ENCODE peak calls at places on chromosomes 3 and 15, in six cellular contexts. J is body of pancreas, R is A549, V is heart left ventricle, L is GM12891, A is stomach. N is an unnamed sample.

GRCh38 chr3:146339262-146339808 is 88.4 kb upstream of the PLSCR4 start:
- DNase-seq in J (no peak), R (no peak), V (no peak), L (no peak), A (no peak), N (no peak)

GRCh38 chr15:50049871-50050270 is 69.2 kb downstream of the ATP8B4 start:
- DNase-seq in J (no peak), R (peak; percentile 16), V (no peak), L (no peak), A (no peak), N (no peak)

GRCh38 chr3:139457066-139457465 is 19.2 kb downstream of the RBP2 start:
- DNase-seq in J (no peak), R (no peak), V (no peak), L (no peak), A (no peak), N (no peak)

GRCh38 chr15:68980786-68981185 is 33.7 kb upstream of the NOX5 start:
- DNase-seq in J (no peak), R (no peak), V (no peak), L (no peak), A (no peak), N (no peak)

GRCh38 chr15:38623744-38624143 is 59.1 kb upstream of the RASGRP1 start:
- DNase-seq in J (no peak), R (no peak), V (peak; percentile 43), L (no peak), A (no peak), N (no peak)

GRCh38 chr3:133574260-133574881 is 885 bp downstream of the CDV3 start:
- DNase-seq in J (peak; percentile 68), R (peak; percentile 39), V (peak; percentile 82), L (peak; percentile 30), A (peak; percentile 76), N (no peak)

GRCh38 chr3:73552700-73553099 is 72.0 kb downstream of the PDZRN3 start:
- DNase-seq in J (no peak), R (no peak), V (no peak), L (no peak), A (no peak), N (no peak)

GRCh38 chr3:13123765-13124164 is 50.5 kb upstream of the IQSEC1 start:
- DNase-seq in J (no peak), R (no peak), V (no peak), L (no peak), A (no peak), N (no peak)

GRCh38 chr3:94423566-94423965 is 360.7 kb downstream of the NSUN3 start:
- DNase-seq in J (no peak), R (no peak), V (no peak), L (no peak), A (no peak), N (no peak)

GRCh38 chr3:127170794-127171193 is 22.1 kb upstream of the PRR23E start:
- DNase-seq in J (no peak), R (peak; percentile 4), V (no peak), L (no peak), A (no peak), N (peak; percentile 34)

GRCh38 chr15:28895566-28895965 is 9.8 kb downstream of the APBA2 start:
- DNase-seq in J (no peak), R (no peak), V (no peak), L (no peak), A (no peak), N (no peak)

GRCh38 chr3:11136871-11137626 is 17.2 kb upstream of the HRH1 start:
- DNase-seq in J (no peak), R (peak; percentile 95), V (no peak), L (no peak), A (no peak), N (peak; percentile 92)

GRCh38 chr3:195209083-195209835 is 61.7 kb downstream of the XXYLT1 start:
- DNase-seq in J (no peak), R (no peak), V (no peak), L (no peak), A (no peak), N (no peak)

GRCh38 chr3:37477275-37477674 is 302.9 kb upstream of the LRRFIP2 start:
- DNase-seq in J (no peak), R (no peak), V (no peak), L (no peak), A (no peak), N (no peak)

GRCh38 chr15:48358681-48359152 is 27.5 kb downstream of the DUT start:
- DNase-seq in J (no peak), R (no peak), V (no peak), L (no peak), A (no peak), N (no peak)

GRCh38 chr15:87477759-87478687 is 778.5 kb downstream of the NTRK3 start:
- DNase-seq in J (peak; percentile 66), R (peak; percentile 66), V (peak; percentile 27), L (no peak), A (no peak), N (peak; percentile 2)

GRCh38 chr3:156291269-156292123 is 171.1 kb downstream of the KCNAB1 start:
- DNase-seq in J (no peak), R (no peak), V (no peak), L (no peak), A (no peak), N (no peak)

GRCh38 chr3:194871143-194871863 is 185.6 kb downstream of the FAM43A start:
- DNase-seq in J (peak; percentile 75), R (peak; percentile 73), V (peak; percentile 50), L (peak; percentile 26), A (peak; percentile 57), N (peak; percentile 99)

GRCh38 chr15:79969175-79969574 is 1.8 kb downstream of the BCL2A1 start:
- DNase-seq in J (no peak), R (no peak), V (no peak), L (no peak), A (no peak), N (no peak)

GRCh38 chr3:131361464-131362421 is 19.8 kb upstream of the NUDT16 start:
- DNase-seq in J (peak; percentile 99), R (peak; percentile 81), V (peak; percentile 84), L (peak; percentile 60), A (peak; percentile 96), N (no peak)

GRCh38 chr3:180184806-180185205 is 148.1 kb upstream of the PEX5L start:
- DNase-seq in J (no peak), R (no peak), V (no peak), L (no peak), A (no peak), N (no peak)

DNA sequence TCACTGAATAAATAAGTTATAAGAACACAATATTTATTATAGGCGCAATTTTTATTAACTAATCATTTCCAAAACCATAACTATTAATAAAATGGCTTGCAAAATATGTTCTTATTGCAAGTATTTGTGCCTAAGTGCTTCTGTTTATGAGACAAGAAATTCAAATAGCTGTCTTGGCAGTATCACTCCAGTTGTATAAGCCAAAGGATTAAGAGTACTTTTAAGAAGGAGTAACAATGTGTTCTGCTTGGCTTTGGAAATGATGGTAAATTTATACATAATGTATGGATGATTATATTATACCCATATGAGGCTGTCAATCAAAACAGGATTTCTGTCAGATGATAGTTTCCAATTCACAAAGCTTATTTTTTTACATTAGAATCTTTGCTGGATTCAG is 29.8 kb upstream of the ZNF280D start:
- DNase-seq in J (no peak), R (no peak), V (no peak), L (no peak), A (no peak), N (no peak)
- TF ChIP-seq POLR2A in J (no peak), R (no peak), V (no peak), L (no peak), A (no peak), N (no peak)

DNA sequence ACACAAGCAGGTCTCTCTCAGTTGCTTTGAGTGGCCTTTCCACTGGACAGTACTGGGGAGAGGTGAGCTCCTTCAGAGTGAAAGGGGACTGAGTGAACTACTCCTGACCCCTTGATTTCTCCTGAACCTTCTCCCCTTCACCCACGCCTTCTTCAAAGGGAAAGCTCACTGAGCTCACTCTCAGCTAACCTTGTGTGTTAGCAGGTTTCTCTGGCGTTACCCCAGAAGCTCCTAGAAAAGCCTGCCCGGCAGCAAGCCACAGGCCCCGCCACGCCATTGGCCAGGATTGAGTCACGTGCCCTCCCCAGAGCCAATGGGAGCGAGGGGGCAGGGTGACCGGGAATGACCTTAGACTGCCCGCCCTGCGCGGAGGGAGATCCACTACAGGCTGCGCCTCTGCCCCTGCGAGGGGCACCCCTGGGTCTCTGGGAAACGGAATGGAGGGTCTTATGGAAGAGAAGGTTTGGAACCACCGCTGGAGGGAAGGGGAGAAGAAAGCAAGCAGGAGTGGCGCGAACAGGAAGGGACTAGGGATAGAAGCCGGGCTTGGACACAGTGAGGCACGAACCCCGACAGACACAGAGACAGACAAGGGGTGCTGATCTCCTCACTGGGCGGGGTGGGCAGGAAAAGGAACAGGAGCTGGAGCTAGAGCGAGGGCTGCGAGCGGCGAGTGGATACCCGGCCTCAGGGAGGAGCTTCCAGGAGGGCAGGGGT is 17.4 kb upstream of the CLK3 start:
- DNase-seq in J (peak; percentile 96), R (peak; percentile 75), V (peak; percentile 96), L (peak; percentile 100), A (peak; percentile 96), N (no peak)
- TF ChIP-seq POLR2A in J (peak; percentile 67), R (peak; percentile 93), V (peak; percentile 57), L (peak; percentile 85), A (no peak), N (no peak)

GRCh38 chr3:4462641-4463040 is 4.4 kb downstream of the SUMF1 start:
- DNase-seq in J (no peak), R (no peak), V (no peak), L (no peak), A (no peak), N (no peak)

GRCh38 chr3:4464579-4464978 is 2.5 kb downstream of the SUMF1 start:
- DNase-seq in J (no peak), R (no peak), V (no peak), L (no peak), A (no peak), N (no peak)

GRCh38 chr3:4467522-4467867 is 426 bp upstream of the SUMF1 start:
- DNase-seq in J (no peak), R (no peak), V (no peak), L (no peak), A (no peak), N (no peak)

GRCh38 chr3:4471907-4472306 is 4.8 kb upstream of the SUMF1 start:
- DNase-seq in J (peak; percentile 85), R (no peak), V (no peak), L (no peak), A (no peak), N (no peak)

DNA sequence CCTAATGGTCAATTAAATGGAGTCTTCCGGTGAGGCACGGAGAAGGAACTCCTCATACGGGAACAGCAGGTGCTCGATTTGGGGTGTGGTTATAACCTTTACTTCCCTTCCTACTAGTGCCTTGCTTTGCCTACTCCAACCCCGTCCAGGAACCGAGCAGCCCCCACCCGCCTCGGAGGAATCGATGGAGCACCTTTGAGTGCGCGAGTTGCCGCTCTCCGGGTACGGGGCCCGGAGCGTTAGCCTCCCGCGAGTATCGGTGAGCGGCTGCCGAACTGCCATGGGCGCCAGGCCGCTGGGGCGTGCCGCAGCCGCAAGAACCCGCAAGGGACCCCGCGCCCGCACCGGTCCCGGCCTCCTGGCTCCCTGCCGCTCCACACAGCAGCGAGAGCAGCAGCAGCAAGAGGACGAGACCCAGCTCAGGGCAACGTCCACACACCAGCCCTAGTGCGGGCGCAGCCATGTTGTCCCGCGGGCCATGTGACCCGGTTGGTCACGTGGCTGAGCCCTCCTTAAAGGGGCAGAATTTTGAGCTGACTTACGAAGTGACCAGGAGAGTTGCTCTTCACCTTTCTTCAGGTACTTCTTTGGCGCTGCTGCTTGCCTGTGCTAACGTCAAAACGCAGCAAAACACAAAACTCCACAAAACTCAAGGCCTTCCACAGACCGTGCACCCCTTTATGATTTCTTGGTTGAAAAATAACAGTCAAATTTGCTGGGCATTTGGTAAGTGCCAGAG is at the start of gene SUMF1:
- DNase-seq in J (peak; percentile 78), R (peak; percentile 85), V (peak; percentile 81), L (peak; percentile 83), A (peak; percentile 83), N (peak; percentile 74)
- TF ChIP-seq POLR2A in J (peak; percentile 89), R (peak; percentile 88), V (no peak), L (peak; percentile 90), A (no peak), N (peak; percentile 63)

GRCh38 chr15:41971089-41971892 is 1.1 kb downstream of the EHD4 start:
- DNase-seq in J (peak; percentile 76), R (peak; percentile 43), V (peak; percentile 63), L (peak; percentile 56), A (peak; percentile 70), N (peak; percentile 73)
- TF ChIP-seq POLR2A in J (peak; percentile 85), R (no peak), V (no peak), L (peak; percentile 93), A (no peak), N (no peak)